ENCODE peak calls at places on chromosomes 6 and 20, in seven cellular contexts. M is BE2C; O is lower leg skin; L is WTC11; Q is nephron progenitor cell; H is activated CD8-positive, alpha-beta T cell treated with anti-CD3 and anti-CD28 coated beads for 36 hours; N is AG10803. X is an unnamed sample.

GRCh38 chr20:50286609-50287008 is 96.0 kb downstream of the CEBPB start:
- DNase-seq in M (peak; percentile 81), O (peak; percentile 92), L (no peak), Q (peak; percentile 42), H (no peak), N (peak; percentile 90), X (peak; percentile 78)

GRCh38 chr6:83221886-83222479 is 28.8 kb downstream of the RWDD2A start:
- DNase-seq in M (no peak), O (no peak), L (no peak), Q (no peak), H (no peak), N (peak; percentile 53), X (peak; percentile 24)

GRCh38 chr6:132813173-132813856 is 1.1 kb upstream of the RPS12 start:
- DNase-seq in M (no peak), O (peak; percentile 88), L (peak; percentile 33), Q (peak; percentile 36), H (peak; percentile 70), N (peak; percentile 30), X (peak; percentile 43)

GRCh38 chr6:160356074-160356754 is 8.0 kb downstream of the SLC22A3 start:
- DNase-seq in M (no peak), O (no peak), L (no peak), Q (no peak), H (no peak), N (no peak), X (no peak)

GRCh38 chr20:35742741-35743523 is 872 bp upstream of the RBM39 start:
- DNase-seq in M (no peak), O (no peak), L (no peak), Q (no peak), H (no peak), N (no peak), X (peak; percentile 58)

GRCh38 chr6:90217621-90218496 is 78.8 kb downstream of the BACH2 start:
- DNase-seq in M (no peak), O (no peak), L (no peak), Q (peak; percentile 59), H (peak; percentile 67), N (no peak), X (no peak)

GRCh38 chr20:36587388-36588136 is 14.2 kb downstream of the TGIF2 start:
- DNase-seq in M (no peak), O (no peak), L (no peak), Q (no peak), H (no peak), N (no peak), X (no peak)

GRCh38 chr20:41086402-41087324 is 50.7 kb upstream of the PLCG1 start:
- DNase-seq in M (peak; percentile 79), O (no peak), L (no peak), Q (no peak), H (no peak), N (no peak), X (no peak)

GRCh38 chr6:77089776-77090175 is 373.5 kb downstream of the HTR1B start:
- DNase-seq in M (no peak), O (no peak), L (no peak), Q (no peak), H (no peak), N (peak; percentile 4), X (no peak)

GRCh38 chr6:38755874-38756273 is 40.8 kb downstream of the DNAH8 start:
- DNase-seq in M (no peak), O (no peak), L (no peak), Q (no peak), H (no peak), N (no peak), X (no peak)

GRCh38 chr6:21847712-21848111 is 254.2 kb downstream of the SOX4 start:
- DNase-seq in M (no peak), O (no peak), L (no peak), Q (no peak), H (no peak), N (no peak), X (no peak)

GRCh38 chr6:8402546-8402945 is 32.8 kb downstream of the SLC35B3 start:
- DNase-seq in M (no peak), O (no peak), L (no peak), Q (no peak), H (no peak), N (no peak), X (no peak)

GRCh38 chr20:19599200-19599599 is 158.9 kb upstream of the RIN2 start:
- DNase-seq in M (no peak), O (no peak), L (no peak), Q (no peak), H (no peak), N (no peak), X (no peak)

GRCh38 chr6:140319209-140319608 is 944.8 kb upstream of the CITED2 start:
- DNase-seq in M (no peak), O (no peak), L (no peak), Q (no peak), H (no peak), N (peak; percentile 40), X (peak; percentile 9)

GRCh38 chr6:124110514-124110913 is 306.8 kb downstream of the NKAIN2 start:
- DNase-seq in M (no peak), O (no peak), L (no peak), Q (no peak), H (no peak), N (no peak), X (no peak)

GRCh38 chr6:163438940-163439335 is 24.4 kb downstream of the QKI start:
- DNase-seq in M (peak; percentile 90), O (no peak), L (no peak), Q (no peak), H (peak; percentile 46), N (no peak), X (no peak)

GRCh38 chr6:70652216-70652615 is 15.5 kb upstream of the SMAP1 start:
- DNase-seq in M (no peak), O (no peak), L (no peak), Q (no peak), H (no peak), N (no peak), X (no peak)
- TF ChIP-seq CTCF in M (no peak), O (no peak), L (no peak), Q (no peak), H (no peak), N (no peak), X (no peak)

GRCh38 chr6:149716584-149716983 is 1.3 kb downstream of the LATS1 start:
- DNase-seq in M (no peak), O (no peak), L (no peak), Q (no peak), H (no peak), N (no peak), X (no peak)
- TF ChIP-seq CTCF in M (no peak), O (no peak), L (no peak), Q (no peak), H (no peak), N (no peak), X (no peak)

GRCh38 chr6:70547313-70547712 is 19.4 kb upstream of the SDHAF4 start:
- DNase-seq in M (no peak), O (no peak), L (no peak), Q (no peak), H (no peak), N (peak; percentile 34), X (no peak)
- TF ChIP-seq CTCF in M (peak; percentile 63), O (no peak), L (no peak), Q (peak; percentile 42), H (no peak), N (peak; percentile 57), X (peak; percentile 14)

GRCh38 chr6:170522565-170523183 is 30.4 kb downstream of the PSMB1 start:
- DNase-seq in M (peak; percentile 49), O (no peak), L (peak; percentile 62), Q (peak; percentile 47), H (peak; percentile 23), N (no peak), X (peak; percentile 20)
- TF ChIP-seq CTCF in M (peak; percentile 58), O (no peak), L (no peak), Q (peak; percentile 46), H (no peak), N (peak; percentile 29), X (peak; percentile 43)

GRCh38 chr20:38052870-38053269 is 19.3 kb downstream of the RPRD1B start:
- DNase-seq in M (no peak), O (no peak), L (no peak), Q (no peak), H (no peak), N (no peak), X (no peak)

GRCh38 chr20:38057351-38057972 is 23.9 kb downstream of the RPRD1B start:
- DNase-seq in M (peak; percentile 92), O (peak; percentile 95), L (peak; percentile 94), Q (peak; percentile 93), H (peak; percentile 91), N (peak; percentile 55), X (peak; percentile 74)

GRCh38 chr20:38054647-38055046 is 21.1 kb downstream of the RPRD1B start:
- DNase-seq in M (no peak), O (no peak), L (no peak), Q (no peak), H (no peak), N (no peak), X (no peak)

GRCh38 chr20:38059832-38060231 is 26.3 kb downstream of the RPRD1B start:
- DNase-seq in M (no peak), O (no peak), L (no peak), Q (no peak), H (no peak), N (no peak), X (no peak)

DNA sequence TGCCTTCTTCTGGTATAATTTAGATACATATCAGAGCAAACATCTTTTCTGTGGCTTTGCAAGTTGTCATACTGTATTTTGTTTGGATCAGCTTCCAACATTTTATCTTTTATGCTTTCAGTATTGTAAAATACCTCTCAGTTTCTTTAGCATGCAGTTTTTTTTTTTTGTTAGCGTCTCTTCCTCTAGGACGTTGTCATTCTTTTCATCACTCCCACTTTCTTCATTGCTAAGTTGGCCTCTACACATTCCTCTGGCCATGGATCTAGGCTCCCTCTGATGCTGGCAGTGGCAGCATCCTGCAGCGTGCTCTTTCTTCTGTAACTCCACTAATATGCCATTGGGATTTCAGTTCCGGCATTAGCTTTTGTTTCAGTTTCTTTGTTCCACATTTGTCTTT is 21.7 kb downstream of the RPRD1B start:
- DNase-seq in M (no peak), O (no peak), L (no peak), Q (no peak), H (no peak), N (no peak), X (no peak)
- TF ChIP-seq CTCF in M (no peak), O (no peak), L (no peak), Q (no peak), H (no peak), N (no peak), X (no peak)

X was measured in GM10248.